ENCODE peak calls at places on chromosomes 11 and 22, in four cellular contexts. G, L, M and Y are unnamed samples.

GRCh38 chr11:47269829-47270305 is at the start of gene MADD:
- DNase-seq in G (peak; percentile 74), L (peak; percentile 95), M (peak; percentile 88), Y (peak; percentile 88)

GRCh38 chr11:8871283-8871775 is 39.7 kb upstream of the AKIP1 start:
- DNase-seq in M (peak; percentile 66), G (peak; percentile 63), L (peak; percentile 70), Y (peak; percentile 16)

GRCh38 chr11:111105566-111105965 is 140.0 kb upstream of the POU2AF2 start:
- DNase-seq in G (no peak), M (no peak), L (no peak), Y (no peak)

GRCh38 chr22:30474683-30475424 is 3.0 kb upstream of the SEC14L3 start:
- DNase-seq in L (no peak), G (no peak), M (no peak), Y (peak; percentile 68)

GRCh38 chr11:6656581-6656915 is 939 bp upstream of the DCHS1 start:
- DNase-seq in M (no peak), L (no peak), G (no peak), Y (no peak)

GRCh38 chr11:2419638-2420501 is 19.3 kb downstream of the TSSC4 start:
- DNase-seq in M (peak; percentile 66), L (peak; percentile 86), G (peak; percentile 18), Y (peak; percentile 83)

GRCh38 chr22:25207553-25208157 is 8.0 kb downstream of the CRYBB3 start:
- DNase-seq in G (no peak), L (no peak), M (no peak), Y (no peak)

GRCh38 chr11:124670732-124671131 is 2.8 kb downstream of the SIAE start:
- DNase-seq in L (no peak), M (no peak), G (no peak), Y (no peak)

GRCh38 chr11:68978931-68979591 is 1.7 kb downstream of the MRGPRD start:
- DNase-seq in G (no peak), L (peak; percentile 52), M (no peak), Y (no peak)

GRCh38 chr11:117654856-117655255 is 142.2 kb downstream of the DSCAML1 start:
- DNase-seq in M (no peak), L (no peak), G (no peak), Y (no peak)

GRCh38 chr11:64970731-64971151 is 1.2 kb downstream of the MAJIN start:
- DNase-seq in G (peak; percentile 99), L (no peak), M (peak; percentile 89), Y (peak; percentile 68)

GRCh38 chr22:39746600-39747262 is 146.8 kb downstream of the ENTHD1 start:
- DNase-seq in M (no peak), L (no peak), G (no peak), Y (no peak)

GRCh38 chr11:130766650-130767297 is 149.5 kb downstream of the SNX19 start:
- DNase-seq in G (no peak), M (no peak), L (no peak), Y (no peak)

GRCh38 chr22:39997939-39998726 is 3.4 kb downstream of the FAM83F start:
- DNase-seq in M (peak; percentile 74), L (no peak), G (peak; percentile 69), Y (peak; percentile 82)

GRCh38 chr22:32281092-32281491 is 25.9 kb upstream of the SLC5A4 start:
- DNase-seq in G (peak; percentile 94), M (peak; percentile 79), L (no peak), Y (no peak)

GRCh38 chr11:75236062-75236461 is 4.5 kb upstream of the TPBGL start:
- DNase-seq in M (no peak), L (no peak), G (no peak), Y (no peak)

GRCh38 chr11:38460901-38461300 is 1862.9 kb upstream of the RAG2 start:
- DNase-seq in M (peak; percentile 26), L (no peak), G (peak; percentile 33), Y (no peak)

GRCh38 chr11:69750108-69750850 is 24.9 kb downstream of the FGF4 start:
- DNase-seq in M (no peak), G (no peak), L (no peak), Y (no peak)

GRCh38 chr11:59207988-59208432 is 4.7 kb downstream of the MPEG1 start:
- DNase-seq in M (peak; percentile 52), G (peak; percentile 24), L (no peak), Y (peak; percentile 34)

GRCh38 chr11:19633276-19633675 is 79.4 kb upstream of the NAV2 start:
- DNase-seq in L (peak; percentile 86), G (no peak), M (no peak), Y (no peak)

GRCh38 chr11:83070044-83070877 is 1.4 kb downstream of the RAB30 start:
- DNase-seq in M (peak; percentile 68), G (peak; percentile 49), L (no peak), Y (no peak)

GRCh38 chr11:132346558-132347148 is 976.2 kb downstream of the NTM start:
- DNase-seq in M (no peak), G (no peak), L (no peak), Y (no peak)

GRCh38 chr22:25818541-25818940 is 76.6 kb downstream of the MYO18B start:
- DNase-seq in L (no peak), M (no peak), G (no peak), Y (no peak)

GRCh38 chr11:62805991-62806441 is 776 bp upstream of the NXF1 start:
- DNase-seq in L (no peak), M (no peak), G (peak; percentile 29), Y (no peak)

GRCh38 chr22:42026705-42027104 is 28.1 kb downstream of the WBP2NL start:
- DNase-seq in G (no peak), L (no peak), M (no peak), Y (no peak)

GRCh38 chr11:47946682-47947575 is 33.4 kb upstream of the PTPRJ start:
- DNase-seq in G (peak; percentile 90), L (peak; percentile 86), M (peak; percentile 99), Y (peak; percentile 88)

GRCh38 chr22:42388130-42388797 is 43.9 kb downstream of the NFAM1 start:
- DNase-seq in L (no peak), G (peak; percentile 40), M (peak; percentile 19), Y (no peak)

GRCh38 chr11:32006799-32007388 is 84.0 kb upstream of the RCN1 start:
- DNase-seq in M (peak; percentile 48), L (no peak), G (peak; percentile 26), Y (peak; percentile 30)

DNA sequence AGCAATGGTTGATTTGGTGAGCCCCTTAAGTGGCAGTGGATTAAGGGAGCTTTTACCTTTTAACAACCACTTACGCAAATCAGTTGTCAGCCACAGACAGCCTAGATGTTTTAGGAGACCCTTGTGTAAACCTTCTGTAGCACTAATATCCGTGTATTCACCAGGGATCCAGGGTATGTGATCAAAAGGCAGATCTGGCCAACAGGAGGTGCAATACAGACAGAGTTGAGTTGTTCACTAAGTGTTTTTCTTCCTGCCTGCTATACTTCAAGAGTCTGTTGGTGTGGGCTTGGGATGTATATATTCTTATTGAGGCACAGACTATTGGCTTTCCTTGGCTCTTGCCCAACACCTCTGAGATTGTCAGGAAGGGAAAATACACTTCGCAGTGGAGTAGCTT is 175.1 kb downstream of the FAT3 start:
- DNase-seq in L (no peak), G (no peak), M (no peak), Y (no peak)
- TF ChIP-seq CTCF in L (no peak), G (no peak), M (no peak), Y (no peak)

DNA sequence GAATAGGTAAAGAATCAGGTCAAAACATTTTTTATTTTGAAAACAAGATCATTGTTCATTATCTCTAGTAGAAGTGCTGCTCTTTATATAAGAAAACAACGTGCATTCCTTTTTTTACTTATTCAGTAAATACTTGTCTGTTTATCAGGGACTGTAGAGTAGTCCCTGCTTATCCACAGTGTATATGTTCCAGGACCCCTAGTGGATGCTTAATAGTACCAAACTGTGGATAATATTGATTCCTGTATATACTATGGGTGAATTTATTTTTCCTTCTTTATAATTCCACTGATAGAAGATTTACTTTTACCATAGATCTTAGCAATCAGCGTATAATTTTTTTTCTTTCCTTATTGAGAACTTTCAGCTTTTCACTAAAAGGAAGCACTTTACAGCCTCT is 32.6 kb downstream of the CEP295 start:
- DNase-seq in M (no peak), L (no peak), G (no peak), Y (no peak)
- TF ChIP-seq CTCF in M (no peak), L (no peak), G (peak; percentile 12), Y (no peak)

GRCh38 chr22:50271519-50271970 is 1.4 kb upstream of the MAPK11 start:
- DNase-seq in M (peak; percentile 36), L (no peak), G (no peak), Y (peak; percentile 79)
- TF ChIP-seq CTCF in M (peak; percentile 36), L (no peak), G (peak; percentile 55), Y (no peak)

GRCh38 chr22:20526628-20527355 is 19.4 kb downstream of the MED15 start:
- DNase-seq in L (no peak), G (peak; percentile 83), M (no peak), Y (no peak)
- TF ChIP-seq CTCF in L (no peak), G (peak; percentile 53), M (no peak), Y (no peak)

DNA sequence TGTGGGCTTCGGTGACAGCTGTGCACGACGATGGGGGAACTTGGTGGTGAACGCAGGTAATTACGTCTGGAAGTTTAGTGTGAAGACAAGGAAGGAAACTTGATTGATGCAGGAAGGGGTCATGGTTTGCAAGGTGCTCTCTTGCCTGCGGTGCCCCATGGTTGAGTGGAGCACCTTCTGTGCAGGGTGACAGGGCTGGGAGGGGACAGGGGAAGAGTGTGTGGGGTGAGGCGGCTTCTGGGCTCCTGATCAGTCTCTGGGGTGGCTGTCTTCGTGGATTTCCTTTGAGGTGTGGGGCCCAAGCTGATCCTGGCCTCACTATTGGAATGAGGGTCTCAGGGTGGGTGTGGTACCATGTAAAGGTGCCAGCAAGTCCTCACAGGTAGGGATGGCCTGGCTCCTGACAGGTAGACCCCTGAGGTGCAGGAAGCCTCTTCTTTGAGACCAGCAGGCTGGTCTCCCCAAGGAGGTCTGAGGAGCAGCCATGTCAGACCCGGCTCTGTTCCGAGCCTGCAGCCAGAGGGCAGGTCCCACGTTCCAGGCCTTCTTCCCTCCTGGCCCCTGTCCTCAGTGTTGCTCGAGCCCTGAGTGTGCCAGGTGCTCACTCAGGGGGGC is 1020.1 kb downstream of the TBC1D22A start:
- DNase-seq in M (no peak), G (no peak), L (no peak), Y (no peak)
- TF ChIP-seq CTCF in M (no peak), G (no peak), L (no peak), Y (no peak)

GRCh38 chr11:60657880-60658279 is 41.5 kb upstream of the MS4A8 start:
- DNase-seq in M (no peak), G (no peak), L (no peak), Y (no peak)
- TF ChIP-seq CTCF in M (no peak), G (no peak), L (no peak), Y (no peak)

GRCh38 chr11:114433376-114433775 is 5.9 kb upstream of the REXO2 start:
- DNase-seq in L (no peak), M (no peak), G (no peak), Y (no peak)
- TF ChIP-seq CTCF in L (no peak), M (no peak), G (no peak), Y (no peak)

GRCh38 chr11:15828241-15828903 is 528.0 kb downstream of the SOX6 start:
- DNase-seq in G (no peak), M (no peak), L (no peak), Y (no peak)
- TF ChIP-seq CTCF in G (no peak), M (no peak), L (no peak), Y (no peak)